ENCODE peak calls at places on chromosome 18, in five cellular contexts. W is kidney, K is keratinocyte, L is pancreas, Z is lower lobe of right lung. H is an unnamed sample.

GRCh38 chr18:56035546-56035945 is 447.6 kb upstream of the TCF4 start:
- DNase-seq in W (no peak), K (no peak), L (no peak), Z (no peak), H (no peak)

GRCh38 chr18:23652232-23652631 is 10.5 kb downstream of the ANKRD29 start:
- DNase-seq in W (no peak), K (no peak), L (no peak), Z (no peak), H (no peak)

GRCh38 chr18:51621103-51621969 is 423.9 kb upstream of the MEX3C start:
- DNase-seq in W (no peak), K (no peak), L (peak; percentile 66), Z (peak; percentile 48), H (no peak)

GRCh38 chr18:77622009-77622692 is 372.5 kb downstream of the GALR1 start:
- DNase-seq in W (no peak), K (no peak), L (no peak), Z (no peak), H (no peak)

GRCh38 chr18:68972176-68972575 is 174.3 kb downstream of the CCDC102B start:
- DNase-seq in W (no peak), K (no peak), L (no peak), Z (no peak), H (no peak)

GRCh38 chr18:34598136-34598635 is 111.9 kb upstream of the DTNA start:
- DNase-seq in W (no peak), K (no peak), L (no peak), Z (no peak), H (no peak)

GRCh38 chr18:23631746-23632145 is 31.0 kb downstream of the ANKRD29 start:
- DNase-seq in W (no peak), K (peak; percentile 54), L (no peak), Z (no peak), H (no peak)

GRCh38 chr18:48607049-48607984 is 68.5 kb downstream of the CTIF start:
- DNase-seq in W (peak; percentile 75), K (no peak), L (no peak), Z (no peak), H (no peak)

GRCh38 chr18:14999085-14999975 is 251.4 kb downstream of the ANKRD30B start:
- DNase-seq in W (peak; percentile 60), K (no peak), L (no peak), Z (no peak), H (no peak)

GRCh38 chr18:69328086-69328485 is 72.6 kb upstream of the DOK6 start:
- DNase-seq in W (no peak), K (no peak), L (no peak), Z (no peak), H (no peak)

GRCh38 chr18:46133534-46133933 is 29.3 kb downstream of the HAUS1 start:
- DNase-seq in W (no peak), K (no peak), L (no peak), Z (no peak), H (no peak)
- H3K27ac ChIP-seq in W (no peak overlapping the region), K (no peak overlapping the region), L (no peak overlapping the region), Z (no peak overlapping the region), H (no peak overlapping the region)

DNA sequence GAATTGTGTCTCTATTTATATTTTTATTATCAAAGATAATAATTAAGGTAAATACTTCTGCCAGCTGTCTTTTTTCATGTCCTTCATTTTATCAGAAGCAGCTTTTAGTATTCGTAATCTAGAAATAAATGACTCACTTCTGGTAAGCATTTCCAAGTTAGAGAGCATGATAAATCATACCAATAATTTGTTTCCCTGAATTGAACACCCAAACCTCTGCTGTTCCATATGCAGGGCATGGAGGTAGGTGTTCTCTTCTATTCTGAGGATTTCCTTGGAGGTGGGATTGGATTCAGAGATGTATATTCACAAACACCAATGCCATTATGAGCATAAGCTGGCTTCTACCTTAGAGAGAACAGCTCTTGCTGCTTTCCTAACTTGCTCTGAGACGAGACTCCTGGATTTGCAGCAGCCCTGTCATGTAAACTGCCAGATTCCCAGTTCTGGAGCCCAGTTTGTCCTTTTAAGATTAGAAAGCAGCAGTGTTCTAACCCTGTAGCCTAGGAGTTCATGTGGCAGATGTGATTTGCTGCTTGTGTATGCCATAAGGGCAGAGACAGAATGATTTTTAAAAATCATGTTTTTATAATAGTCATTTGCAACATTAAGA is 47.5 kb downstream of the SKA1 start:
- DNase-seq in W (no peak), K (no peak), L (no peak), Z (no peak), H (no peak)
- H3K27ac ChIP-seq in W (no peak overlapping the region), K (no peak overlapping the region), L (peak overlapping the region; percentile 74), Z (no peak overlapping the region), H (no peak overlapping the region)

GRCh38 chr18:61676763-61677434 is 215.9 kb downstream of the RNF152 start:
- DNase-seq in W (no peak), K (no peak), L (no peak), Z (no peak), H (no peak)
- H3K27ac ChIP-seq in W (no peak overlapping the region), K (no peak overlapping the region), L (no peak overlapping the region), Z (no peak overlapping the region), H (no peak overlapping the region)

GRCh38 chr18:7369006-7369405 is 138.1 kb downstream of the LRRC30 start:
- DNase-seq in W (no peak), K (no peak), L (no peak), Z (no peak), H (no peak)

GRCh38 chr18:7370375-7370774 is 139.5 kb downstream of the LRRC30 start:
- DNase-seq in W (peak; percentile 68), K (no peak), L (no peak), Z (no peak), H (no peak)

GRCh38 chr18:7367336-7367735 is 136.4 kb downstream of the LRRC30 start:
- DNase-seq in W (no peak), K (no peak), L (no peak), Z (no peak), H (no peak)

GRCh38 chr18:7366597-7366996 is 135.7 kb downstream of the LRRC30 start:
- DNase-seq in W (no peak), K (no peak), L (no peak), Z (no peak), H (no peak)

DNA sequence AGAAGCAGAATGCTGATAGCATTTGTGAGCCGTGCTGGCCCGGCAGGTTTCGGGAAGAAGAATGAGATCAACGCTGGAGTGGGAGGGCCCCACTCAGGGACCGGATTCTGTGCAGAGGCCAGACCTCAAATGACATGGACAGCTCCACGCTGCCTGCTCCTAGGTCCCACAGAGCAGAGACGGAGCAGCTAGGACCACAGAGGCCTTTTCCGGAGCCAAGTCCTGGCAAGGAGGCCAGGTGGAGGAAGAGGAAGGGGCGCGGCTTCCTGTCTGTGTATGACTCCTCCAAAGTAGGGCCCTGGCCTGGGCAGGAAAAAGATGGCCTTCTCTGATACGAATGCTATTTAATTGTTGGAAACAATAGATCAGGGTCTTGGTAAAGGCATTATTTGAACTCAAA is 139.9 kb downstream of the LRRC30 start:
- DNase-seq in W (peak; percentile 85), K (no peak), L (peak; percentile 12), Z (peak; percentile 64), H (no peak)
- H3K27ac ChIP-seq in W (no peak overlapping the region), K (no peak overlapping the region), L (no peak overlapping the region), Z (peak overlapping the region; percentile 80), H (no peak overlapping the region)

DNA sequence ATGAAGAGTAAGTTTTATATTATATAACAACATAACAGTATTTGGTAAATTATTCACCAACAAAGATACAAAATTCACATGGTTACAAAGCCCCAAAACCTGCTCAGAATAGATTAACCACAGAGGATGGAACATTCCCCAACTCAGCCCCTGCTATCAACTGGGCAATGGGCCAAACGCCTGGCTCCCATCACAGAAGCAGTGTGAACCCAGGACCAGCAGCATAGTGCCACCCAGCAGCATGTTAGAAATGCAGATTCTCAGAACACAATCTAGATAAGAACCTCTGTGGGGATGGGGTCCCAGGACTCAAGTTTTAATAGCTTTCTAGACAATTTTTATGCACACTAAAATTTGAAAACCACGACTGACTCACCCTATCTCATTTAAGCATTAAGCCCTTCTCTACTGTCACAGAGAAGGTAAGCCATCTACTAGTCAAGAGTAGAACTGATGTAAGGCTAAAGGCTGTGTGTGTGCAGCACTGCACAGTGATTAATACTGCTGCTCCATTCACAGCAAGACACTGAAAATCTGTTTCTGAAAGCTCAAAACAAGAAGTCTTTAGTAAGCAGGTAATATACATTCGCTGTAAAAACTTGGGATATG is 15.2 kb downstream of the AFG3L2 start:
- DNase-seq in W (no peak), K (no peak), L (no peak), Z (no peak), H (no peak)
- H3K27ac ChIP-seq in W (no peak overlapping the region), K (no peak overlapping the region), L (no peak overlapping the region), Z (no peak overlapping the region), H (no peak overlapping the region)